ENCODE peak calls at places on chromosome 17, in ten cellular contexts. One of them, this sample, is unnamed.

GRCh38 chr17:70168979-70169706 is at the start of gene KCNJ2:
- DNase-seq in HT1080: peak; percentile 85
- DNase-seq in NAMALWA: peak; percentile 60
- DNase-seq in retina: peak; percentile 96
- DNase-seq in substantia nigra: peak; percentile 76
- DNase-seq in activated T-helper 1 cell treated with anti-CD3 and anti-CD28 coated beads, Interleukin-12 subunit alpha, Interleukin-12 subunit beta, Interleukin-2, Interleukin-4 antibody, amounts not matched to agents 30 ng/mL and 10 ng/mL and 1 ng/mL, durations not matched to agents 14 hours and 24 hours and 36 hours: peak; percentile 53
- DNase-seq in body of pancreas: peak; percentile 85
- DNase-seq in MM.1S: peak; percentile 85
- DNase-seq in stimulated activated CD4-positive, alpha-beta T cell treated with anti-CD3 and anti-CD28 coated beads, Interleukin-1b, Interleukin-23, amount 100 ng/mL, for 1 hour: peak; percentile 4
- DNase-seq in HAP-1: peak; percentile 56
- DNase-seq in this sample: peak; percentile 87

GRCh38 chr17:77786740-77787505 is 171.6 kb upstream of the TNRC6C start:
- DNase-seq in body of pancreas: no peak
- DNase-seq in HAP-1: no peak
- DNase-seq in stimulated activated CD4-positive, alpha-beta T cell treated with anti-CD3 and anti-CD28 coated beads, Interleukin-1b, Interleukin-23, amount 100 ng/mL, for 1 hour: no peak
- DNase-seq in retina: no peak
- DNase-seq in substantia nigra: no peak
- DNase-seq in MM.1S: no peak
- DNase-seq in NAMALWA: no peak
- DNase-seq in activated T-helper 1 cell treated with anti-CD3 and anti-CD28 coated beads, Interleukin-12 subunit alpha, Interleukin-12 subunit beta, Interleukin-2, Interleukin-4 antibody, amounts not matched to agents 30 ng/mL and 10 ng/mL and 1 ng/mL, durations not matched to agents 14 hours and 24 hours and 36 hours: no peak
- DNase-seq in HT1080: no peak
- DNase-seq in this sample: no peak

GRCh38 chr17:61809816-61810392 is 53.4 kb downstream of the BRIP1 start:
- DNase-seq in MM.1S: no peak
- DNase-seq in stimulated activated CD4-positive, alpha-beta T cell treated with anti-CD3 and anti-CD28 coated beads, Interleukin-1b, Interleukin-23, amount 100 ng/mL, for 1 hour: no peak
- DNase-seq in retina: no peak
- DNase-seq in HAP-1: peak; percentile 31
- DNase-seq in NAMALWA: peak; percentile 13
- DNase-seq in body of pancreas: no peak
- DNase-seq in activated T-helper 1 cell treated with anti-CD3 and anti-CD28 coated beads, Interleukin-12 subunit alpha, Interleukin-12 subunit beta, Interleukin-2, Interleukin-4 antibody, amounts not matched to agents 30 ng/mL and 10 ng/mL and 1 ng/mL, durations not matched to agents 14 hours and 24 hours and 36 hours: no peak
- DNase-seq in substantia nigra: no peak
- DNase-seq in HT1080: peak; percentile 62
- DNase-seq in this sample: no peak

GRCh38 chr17:62819511-62820221 is 11.6 kb upstream of the MARCHF10 start:
- DNase-seq in body of pancreas: peak; percentile 54
- DNase-seq in NAMALWA: no peak
- DNase-seq in stimulated activated CD4-positive, alpha-beta T cell treated with anti-CD3 and anti-CD28 coated beads, Interleukin-1b, Interleukin-23, amount 100 ng/mL, for 1 hour: no peak
- DNase-seq in HT1080: peak; percentile 98
- DNase-seq in substantia nigra: no peak
- DNase-seq in MM.1S: no peak
- DNase-seq in HAP-1: no peak
- DNase-seq in activated T-helper 1 cell treated with anti-CD3 and anti-CD28 coated beads, Interleukin-12 subunit alpha, Interleukin-12 subunit beta, Interleukin-2, Interleukin-4 antibody, amounts not matched to agents 30 ng/mL and 10 ng/mL and 1 ng/mL, durations not matched to agents 14 hours and 24 hours and 36 hours: no peak
- DNase-seq in retina: peak; percentile 64
- DNase-seq in this sample: no peak

GRCh38 chr17:69870751-69871199 is 204.2 kb upstream of the KCNJ16 start:
- DNase-seq in HAP-1: no peak
- DNase-seq in activated T-helper 1 cell treated with anti-CD3 and anti-CD28 coated beads, Interleukin-12 subunit alpha, Interleukin-12 subunit beta, Interleukin-2, Interleukin-4 antibody, amounts not matched to agents 30 ng/mL and 10 ng/mL and 1 ng/mL, durations not matched to agents 14 hours and 24 hours and 36 hours: no peak
- DNase-seq in stimulated activated CD4-positive, alpha-beta T cell treated with anti-CD3 and anti-CD28 coated beads, Interleukin-1b, Interleukin-23, amount 100 ng/mL, for 1 hour: no peak
- DNase-seq in HT1080: no peak
- DNase-seq in MM.1S: no peak
- DNase-seq in substantia nigra: no peak
- DNase-seq in NAMALWA: no peak
- DNase-seq in body of pancreas: no peak
- DNase-seq in retina: no peak
- DNase-seq in this sample: no peak

GRCh38 chr17:67566656-67567055 is 151.1 kb upstream of the NOL11 start:
- DNase-seq in stimulated activated CD4-positive, alpha-beta T cell treated with anti-CD3 and anti-CD28 coated beads, Interleukin-1b, Interleukin-23, amount 100 ng/mL, for 1 hour: no peak
- DNase-seq in MM.1S: no peak
- DNase-seq in body of pancreas: no peak
- DNase-seq in activated T-helper 1 cell treated with anti-CD3 and anti-CD28 coated beads, Interleukin-12 subunit alpha, Interleukin-12 subunit beta, Interleukin-2, Interleukin-4 antibody, amounts not matched to agents 30 ng/mL and 10 ng/mL and 1 ng/mL, durations not matched to agents 14 hours and 24 hours and 36 hours: no peak
- DNase-seq in substantia nigra: no peak
- DNase-seq in HT1080: no peak
- DNase-seq in NAMALWA: no peak
- DNase-seq in HAP-1: no peak
- DNase-seq in retina: no peak
- DNase-seq in this sample: no peak

GRCh38 chr17:7251330-7252175 is at the start of gene CTDNEP1:
- DNase-seq in body of pancreas: peak; percentile 98
- DNase-seq in NAMALWA: peak; percentile 98
- DNase-seq in retina: peak; percentile 100
- DNase-seq in stimulated activated CD4-positive, alpha-beta T cell treated with anti-CD3 and anti-CD28 coated beads, Interleukin-1b, Interleukin-23, amount 100 ng/mL, for 1 hour: peak; percentile 95
- DNase-seq in HT1080: peak; percentile 99
- DNase-seq in HAP-1: peak; percentile 99
- DNase-seq in MM.1S: peak; percentile 99
- DNase-seq in activated T-helper 1 cell treated with anti-CD3 and anti-CD28 coated beads, Interleukin-12 subunit alpha, Interleukin-12 subunit beta, Interleukin-2, Interleukin-4 antibody, amounts not matched to agents 30 ng/mL and 10 ng/mL and 1 ng/mL, durations not matched to agents 14 hours and 24 hours and 36 hours: peak; percentile 99
- DNase-seq in substantia nigra: peak; percentile 98
- DNase-seq in this sample: peak; percentile 100

GRCh38 chr17:1375615-1376014 is 24.4 kb downstream of the YWHAE start:
- DNase-seq in activated T-helper 1 cell treated with anti-CD3 and anti-CD28 coated beads, Interleukin-12 subunit alpha, Interleukin-12 subunit beta, Interleukin-2, Interleukin-4 antibody, amounts not matched to agents 30 ng/mL and 10 ng/mL and 1 ng/mL, durations not matched to agents 14 hours and 24 hours and 36 hours: no peak
- DNase-seq in HAP-1: no peak
- DNase-seq in body of pancreas: no peak
- DNase-seq in retina: no peak
- DNase-seq in MM.1S: no peak
- DNase-seq in substantia nigra: no peak
- DNase-seq in NAMALWA: no peak
- DNase-seq in HT1080: no peak
- DNase-seq in stimulated activated CD4-positive, alpha-beta T cell treated with anti-CD3 and anti-CD28 coated beads, Interleukin-1b, Interleukin-23, amount 100 ng/mL, for 1 hour: no peak
- DNase-seq in this sample: no peak

GRCh38 chr17:82933911-82934310 is 94.1 kb upstream of the ZNF750 start:
- DNase-seq in NAMALWA: no peak
- DNase-seq in retina: no peak
- DNase-seq in HAP-1: no peak
- DNase-seq in substantia nigra: no peak
- DNase-seq in HT1080: no peak
- DNase-seq in MM.1S: no peak
- DNase-seq in stimulated activated CD4-positive, alpha-beta T cell treated with anti-CD3 and anti-CD28 coated beads, Interleukin-1b, Interleukin-23, amount 100 ng/mL, for 1 hour: no peak
- DNase-seq in body of pancreas: peak; percentile 11
- DNase-seq in activated T-helper 1 cell treated with anti-CD3 and anti-CD28 coated beads, Interleukin-12 subunit alpha, Interleukin-12 subunit beta, Interleukin-2, Interleukin-4 antibody, amounts not matched to agents 30 ng/mL and 10 ng/mL and 1 ng/mL, durations not matched to agents 14 hours and 24 hours and 36 hours: no peak
- DNase-seq in this sample: no peak

GRCh38 chr17:43543300-43543699 is 2.8 kb downstream of the ETV4 start:
- DNase-seq in HT1080: peak; percentile 18
- DNase-seq in substantia nigra: no peak
- DNase-seq in MM.1S: no peak
- DNase-seq in NAMALWA: no peak
- DNase-seq in HAP-1: peak; percentile 2
- DNase-seq in activated T-helper 1 cell treated with anti-CD3 and anti-CD28 coated beads, Interleukin-12 subunit alpha, Interleukin-12 subunit beta, Interleukin-2, Interleukin-4 antibody, amounts not matched to agents 30 ng/mL and 10 ng/mL and 1 ng/mL, durations not matched to agents 14 hours and 24 hours and 36 hours: no peak
- DNase-seq in retina: no peak
- DNase-seq in body of pancreas: no peak
- DNase-seq in stimulated activated CD4-positive, alpha-beta T cell treated with anti-CD3 and anti-CD28 coated beads, Interleukin-1b, Interleukin-23, amount 100 ng/mL, for 1 hour: no peak
- DNase-seq in this sample: no peak

GRCh38 chr17:35740997-35741931 is 9.8 kb downstream of the RASL10B start:
- DNase-seq in NAMALWA: no peak
- DNase-seq in retina: peak; percentile 47
- DNase-seq in HAP-1: no peak
- DNase-seq in stimulated activated CD4-positive, alpha-beta T cell treated with anti-CD3 and anti-CD28 coated beads, Interleukin-1b, Interleukin-23, amount 100 ng/mL, for 1 hour: no peak
- DNase-seq in activated T-helper 1 cell treated with anti-CD3 and anti-CD28 coated beads, Interleukin-12 subunit alpha, Interleukin-12 subunit beta, Interleukin-2, Interleukin-4 antibody, amounts not matched to agents 30 ng/mL and 10 ng/mL and 1 ng/mL, durations not matched to agents 14 hours and 24 hours and 36 hours: no peak
- DNase-seq in MM.1S: no peak
- DNase-seq in body of pancreas: no peak
- DNase-seq in HT1080: no peak
- DNase-seq in substantia nigra: no peak
- DNase-seq in this sample: no peak

GRCh38 chr17:71959129-71959528 is 161.7 kb upstream of the SOX9 start:
- DNase-seq in stimulated activated CD4-positive, alpha-beta T cell treated with anti-CD3 and anti-CD28 coated beads, Interleukin-1b, Interleukin-23, amount 100 ng/mL, for 1 hour: no peak
- DNase-seq in MM.1S: no peak
- DNase-seq in body of pancreas: no peak
- DNase-seq in activated T-helper 1 cell treated with anti-CD3 and anti-CD28 coated beads, Interleukin-12 subunit alpha, Interleukin-12 subunit beta, Interleukin-2, Interleukin-4 antibody, amounts not matched to agents 30 ng/mL and 10 ng/mL and 1 ng/mL, durations not matched to agents 14 hours and 24 hours and 36 hours: no peak
- DNase-seq in HT1080: no peak
- DNase-seq in retina: no peak
- DNase-seq in substantia nigra: no peak
- DNase-seq in NAMALWA: peak; percentile 51
- DNase-seq in HAP-1: no peak
- DNase-seq in this sample: peak; percentile 25

GRCh38 chr17:10699861-10700260 is 2.5 kb downstream of the ADPRM start:
- DNase-seq in retina: no peak
- DNase-seq in HT1080: no peak
- DNase-seq in HAP-1: no peak
- DNase-seq in NAMALWA: no peak
- DNase-seq in body of pancreas: no peak
- DNase-seq in MM.1S: no peak
- DNase-seq in activated T-helper 1 cell treated with anti-CD3 and anti-CD28 coated beads, Interleukin-12 subunit alpha, Interleukin-12 subunit beta, Interleukin-2, Interleukin-4 antibody, amounts not matched to agents 30 ng/mL and 10 ng/mL and 1 ng/mL, durations not matched to agents 14 hours and 24 hours and 36 hours: peak; percentile 20
- DNase-seq in substantia nigra: no peak
- DNase-seq in stimulated activated CD4-positive, alpha-beta T cell treated with anti-CD3 and anti-CD28 coated beads, Interleukin-1b, Interleukin-23, amount 100 ng/mL, for 1 hour: no peak
- DNase-seq in this sample: no peak

GRCh38 chr17:27778193-27778592 is 22.1 kb downstream of the NOS2 start:
- DNase-seq in stimulated activated CD4-positive, alpha-beta T cell treated with anti-CD3 and anti-CD28 coated beads, Interleukin-1b, Interleukin-23, amount 100 ng/mL, for 1 hour: no peak
- DNase-seq in HAP-1: no peak
- DNase-seq in MM.1S: no peak
- DNase-seq in HT1080: peak; percentile 74
- DNase-seq in NAMALWA: no peak
- DNase-seq in activated T-helper 1 cell treated with anti-CD3 and anti-CD28 coated beads, Interleukin-12 subunit alpha, Interleukin-12 subunit beta, Interleukin-2, Interleukin-4 antibody, amounts not matched to agents 30 ng/mL and 10 ng/mL and 1 ng/mL, durations not matched to agents 14 hours and 24 hours and 36 hours: no peak
- DNase-seq in body of pancreas: no peak
- DNase-seq in retina: no peak
- DNase-seq in substantia nigra: no peak
- DNase-seq in this sample: no peak

GRCh38 chr17:60562421-60562820 is 36.4 kb upstream of the APPBP2 start:
- DNase-seq in HAP-1: no peak
- DNase-seq in activated T-helper 1 cell treated with anti-CD3 and anti-CD28 coated beads, Interleukin-12 subunit alpha, Interleukin-12 subunit beta, Interleukin-2, Interleukin-4 antibody, amounts not matched to agents 30 ng/mL and 10 ng/mL and 1 ng/mL, durations not matched to agents 14 hours and 24 hours and 36 hours: no peak
- DNase-seq in body of pancreas: no peak
- DNase-seq in stimulated activated CD4-positive, alpha-beta T cell treated with anti-CD3 and anti-CD28 coated beads, Interleukin-1b, Interleukin-23, amount 100 ng/mL, for 1 hour: no peak
- DNase-seq in HT1080: no peak
- DNase-seq in retina: no peak
- DNase-seq in MM.1S: no peak
- DNase-seq in NAMALWA: no peak
- DNase-seq in substantia nigra: no peak
- DNase-seq in this sample: no peak

GRCh38 chr17:67558740-67559380 is 158.9 kb upstream of the NOL11 start:
- DNase-seq in NAMALWA: no peak
- DNase-seq in MM.1S: no peak
- DNase-seq in substantia nigra: no peak
- DNase-seq in body of pancreas: peak; percentile 41
- DNase-seq in HAP-1: no peak
- DNase-seq in HT1080: no peak
- DNase-seq in stimulated activated CD4-positive, alpha-beta T cell treated with anti-CD3 and anti-CD28 coated beads, Interleukin-1b, Interleukin-23, amount 100 ng/mL, for 1 hour: no peak
- DNase-seq in activated T-helper 1 cell treated with anti-CD3 and anti-CD28 coated beads, Interleukin-12 subunit alpha, Interleukin-12 subunit beta, Interleukin-2, Interleukin-4 antibody, amounts not matched to agents 30 ng/mL and 10 ng/mL and 1 ng/mL, durations not matched to agents 14 hours and 24 hours and 36 hours: no peak
- DNase-seq in retina: no peak
- DNase-seq in this sample: no peak

GRCh38 chr17:80498242-80498919 is 22.0 kb upstream of the NPTX1 start:
- DNase-seq in substantia nigra: no peak
- DNase-seq in activated T-helper 1 cell treated with anti-CD3 and anti-CD28 coated beads, Interleukin-12 subunit alpha, Interleukin-12 subunit beta, Interleukin-2, Interleukin-4 antibody, amounts not matched to agents 30 ng/mL and 10 ng/mL and 1 ng/mL, durations not matched to agents 14 hours and 24 hours and 36 hours: no peak
- DNase-seq in stimulated activated CD4-positive, alpha-beta T cell treated with anti-CD3 and anti-CD28 coated beads, Interleukin-1b, Interleukin-23, amount 100 ng/mL, for 1 hour: no peak
- DNase-seq in NAMALWA: peak; percentile 80
- DNase-seq in MM.1S: no peak
- DNase-seq in body of pancreas: no peak
- DNase-seq in retina: peak; percentile 91
- DNase-seq in HAP-1: no peak
- DNase-seq in HT1080: peak; percentile 18
- DNase-seq in this sample: peak; percentile 97

GRCh38 chr17:60664022-60664421 is 13.6 kb upstream of the BCAS3 start:
- DNase-seq in NAMALWA: no peak
- DNase-seq in body of pancreas: no peak
- DNase-seq in HT1080: no peak
- DNase-seq in stimulated activated CD4-positive, alpha-beta T cell treated with anti-CD3 and anti-CD28 coated beads, Interleukin-1b, Interleukin-23, amount 100 ng/mL, for 1 hour: no peak
- DNase-seq in HAP-1: no peak
- DNase-seq in MM.1S: no peak
- DNase-seq in substantia nigra: no peak
- DNase-seq in retina: no peak
- DNase-seq in activated T-helper 1 cell treated with anti-CD3 and anti-CD28 coated beads, Interleukin-12 subunit alpha, Interleukin-12 subunit beta, Interleukin-2, Interleukin-4 antibody, amounts not matched to agents 30 ng/mL and 10 ng/mL and 1 ng/mL, durations not matched to agents 14 hours and 24 hours and 36 hours: no peak
- DNase-seq in this sample: no peak

GRCh38 chr17:79970576-79971068 is 65.0 kb downstream of the TBC1D16 start:
- DNase-seq in body of pancreas: peak; percentile 38
- DNase-seq in stimulated activated CD4-positive, alpha-beta T cell treated with anti-CD3 and anti-CD28 coated beads, Interleukin-1b, Interleukin-23, amount 100 ng/mL, for 1 hour: no peak
- DNase-seq in activated T-helper 1 cell treated with anti-CD3 and anti-CD28 coated beads, Interleukin-12 subunit alpha, Interleukin-12 subunit beta, Interleukin-2, Interleukin-4 antibody, amounts not matched to agents 30 ng/mL and 10 ng/mL and 1 ng/mL, durations not matched to agents 14 hours and 24 hours and 36 hours: no peak
- DNase-seq in substantia nigra: no peak
- DNase-seq in retina: peak; percentile 67
- DNase-seq in HT1080: peak; percentile 15
- DNase-seq in HAP-1: peak; percentile 48
- DNase-seq in NAMALWA: peak; percentile 74
- DNase-seq in MM.1S: peak; percentile 67
- DNase-seq in this sample: peak; percentile 82

GRCh38 chr17:45948498-45948880 is 50.6 kb upstream of the STH start:
- DNase-seq in retina: no peak
- DNase-seq in HAP-1: no peak
- DNase-seq in substantia nigra: no peak
- DNase-seq in NAMALWA: no peak
- DNase-seq in body of pancreas: no peak
- DNase-seq in HT1080: no peak
- DNase-seq in MM.1S: no peak
- DNase-seq in activated T-helper 1 cell treated with anti-CD3 and anti-CD28 coated beads, Interleukin-12 subunit alpha, Interleukin-12 subunit beta, Interleukin-2, Interleukin-4 antibody, amounts not matched to agents 30 ng/mL and 10 ng/mL and 1 ng/mL, durations not matched to agents 14 hours and 24 hours and 36 hours: no peak
- DNase-seq in stimulated activated CD4-positive, alpha-beta T cell treated with anti-CD3 and anti-CD28 coated beads, Interleukin-1b, Interleukin-23, amount 100 ng/mL, for 1 hour: no peak
- DNase-seq in this sample: no peak

GRCh38 chr17:67243284-67243683 is 1.7 kb downstream of the HELZ start:
- DNase-seq in HT1080: no peak
- DNase-seq in stimulated activated CD4-positive, alpha-beta T cell treated with anti-CD3 and anti-CD28 coated beads, Interleukin-1b, Interleukin-23, amount 100 ng/mL, for 1 hour: no peak
- DNase-seq in NAMALWA: no peak
- DNase-seq in retina: no peak
- DNase-seq in body of pancreas: no peak
- DNase-seq in substantia nigra: no peak
- DNase-seq in activated T-helper 1 cell treated with anti-CD3 and anti-CD28 coated beads, Interleukin-12 subunit alpha, Interleukin-12 subunit beta, Interleukin-2, Interleukin-4 antibody, amounts not matched to agents 30 ng/mL and 10 ng/mL and 1 ng/mL, durations not matched to agents 14 hours and 24 hours and 36 hours: no peak
- DNase-seq in HAP-1: no peak
- DNase-seq in MM.1S: no peak
- DNase-seq in this sample: no peak

GRCh38 chr17:55641559-55642160 is 81.0 kb downstream of the TMEM100 start:
- DNase-seq in body of pancreas: peak; percentile 38
- DNase-seq in HAP-1: peak; percentile 24
- DNase-seq in activated T-helper 1 cell treated with anti-CD3 and anti-CD28 coated beads, Interleukin-12 subunit alpha, Interleukin-12 subunit beta, Interleukin-2, Interleukin-4 antibody, amounts not matched to agents 30 ng/mL and 10 ng/mL and 1 ng/mL, durations not matched to agents 14 hours and 24 hours and 36 hours: peak; percentile 4
- DNase-seq in HT1080: peak; percentile 33
- DNase-seq in MM.1S: peak; percentile 45
- DNase-seq in NAMALWA: peak; percentile 81
- DNase-seq in retina: no peak
- DNase-seq in substantia nigra: no peak
- DNase-seq in stimulated activated CD4-positive, alpha-beta T cell treated with anti-CD3 and anti-CD28 coated beads, Interleukin-1b, Interleukin-23, amount 100 ng/mL, for 1 hour: peak; percentile 8
- DNase-seq in this sample: peak; percentile 57

GRCh38 chr17:45221081-45221996 is at the start of gene FMNL1:
- DNase-seq in retina: peak; percentile 59
- DNase-seq in stimulated activated CD4-positive, alpha-beta T cell treated with anti-CD3 and anti-CD28 coated beads, Interleukin-1b, Interleukin-23, amount 100 ng/mL, for 1 hour: no peak
- DNase-seq in body of pancreas: no peak
- DNase-seq in MM.1S: peak; percentile 81
- DNase-seq in HAP-1: no peak
- DNase-seq in NAMALWA: peak; percentile 52
- DNase-seq in HT1080: no peak
- DNase-seq in activated T-helper 1 cell treated with anti-CD3 and anti-CD28 coated beads, Interleukin-12 subunit alpha, Interleukin-12 subunit beta, Interleukin-2, Interleukin-4 antibody, amounts not matched to agents 30 ng/mL and 10 ng/mL and 1 ng/mL, durations not matched to agents 14 hours and 24 hours and 36 hours: peak; percentile 69
- DNase-seq in substantia nigra: no peak
- DNase-seq in this sample: peak; percentile 81

GRCh38 chr17:76026714-76027158 is 370 bp downstream of the EVPL start:
- DNase-seq in HT1080: no peak
- DNase-seq in retina: no peak
- DNase-seq in MM.1S: no peak
- DNase-seq in NAMALWA: no peak
- DNase-seq in substantia nigra: no peak
- DNase-seq in stimulated activated CD4-positive, alpha-beta T cell treated with anti-CD3 and anti-CD28 coated beads, Interleukin-1b, Interleukin-23, amount 100 ng/mL, for 1 hour: no peak
- DNase-seq in HAP-1: no peak
- DNase-seq in body of pancreas: peak; percentile 30
- DNase-seq in activated T-helper 1 cell treated with anti-CD3 and anti-CD28 coated beads, Interleukin-12 subunit alpha, Interleukin-12 subunit beta, Interleukin-2, Interleukin-4 antibody, amounts not matched to agents 30 ng/mL and 10 ng/mL and 1 ng/mL, durations not matched to agents 14 hours and 24 hours and 36 hours: no peak
- DNase-seq in this sample: no peak

GRCh38 chr17:28057731-28058246 is 15.3 kb downstream of the NLK start:
- DNase-seq in HAP-1: no peak
- DNase-seq in HT1080: no peak
- DNase-seq in activated T-helper 1 cell treated with anti-CD3 and anti-CD28 coated beads, Interleukin-12 subunit alpha, Interleukin-12 subunit beta, Interleukin-2, Interleukin-4 antibody, amounts not matched to agents 30 ng/mL and 10 ng/mL and 1 ng/mL, durations not matched to agents 14 hours and 24 hours and 36 hours: no peak
- DNase-seq in retina: no peak
- DNase-seq in substantia nigra: no peak
- DNase-seq in MM.1S: no peak
- DNase-seq in body of pancreas: no peak
- DNase-seq in stimulated activated CD4-positive, alpha-beta T cell treated with anti-CD3 and anti-CD28 coated beads, Interleukin-1b, Interleukin-23, amount 100 ng/mL, for 1 hour: no peak
- DNase-seq in NAMALWA: no peak
- DNase-seq in this sample: no peak

GRCh38 chr17:78219396-78220150 is 5.5 kb downstream of the BIRC5 start:
- DNase-seq in substantia nigra: no peak
- DNase-seq in MM.1S: no peak
- DNase-seq in activated T-helper 1 cell treated with anti-CD3 and anti-CD28 coated beads, Interleukin-12 subunit alpha, Interleukin-12 subunit beta, Interleukin-2, Interleukin-4 antibody, amounts not matched to agents 30 ng/mL and 10 ng/mL and 1 ng/mL, durations not matched to agents 14 hours and 24 hours and 36 hours: no peak
- DNase-seq in HAP-1: no peak
- DNase-seq in stimulated activated CD4-positive, alpha-beta T cell treated with anti-CD3 and anti-CD28 coated beads, Interleukin-1b, Interleukin-23, amount 100 ng/mL, for 1 hour: no peak
- DNase-seq in NAMALWA: no peak
- DNase-seq in body of pancreas: no peak
- DNase-seq in HT1080: no peak
- DNase-seq in retina: no peak
- DNase-seq in this sample: no peak

This sample was measured in OCI-LY7.